ENCODE peak calls at places on chromosomes 6 and 20, in six cellular contexts. J is HFFc6, H is fibroblast of lung, L is stomach, R is A549, W is GM20000. F is an unnamed sample.

GRCh38 chr6:170128811-170129681 is 161.8 kb downstream of the DLL1 start:
- DNase-seq in J (no peak), H (no peak), L (peak), R (no peak), W (no peak), F (peak)

GRCh38 chr20:57629976-57630525 is 9.8 kb upstream of the ZBP1 start:
- DNase-seq in J (no peak), H (no peak), L (no peak), R (no peak), W (no peak), F (no peak)

GRCh38 chr20:4813076-4813838 is 91.5 kb downstream of the PRND start:
- DNase-seq in J (no peak), H (no peak), L (no peak), R (no peak), W (peak), F (no peak)

GRCh38 chr6:160069050-160069454 is 52.6 kb upstream of the SLC22A1 start:
- DNase-seq in J (no peak), H (no peak), L (no peak), R (no peak), W (peak), F (no peak)

GRCh38 chr6:25769983-25770382 is 15.4 kb downstream of the SLC17A4 start:
- DNase-seq in J (peak), H (no peak), L (no peak), R (peak), W (no peak), F (no peak)

GRCh38 chr6:44699851-44700250 is 312.3 kb downstream of the CDC5L start:
- DNase-seq in J (no peak), H (no peak), L (no peak), R (no peak), W (no peak), F (no peak)

GRCh38 chr6:17705778-17706579 is 746 bp downstream of the NUP153 start:
- DNase-seq in J (peak), H (peak), L (peak), R (peak), W (peak), F (peak)

GRCh38 chr6:79134699-79135474 is 56.8 kb upstream of the PHIP start:
- DNase-seq in J (no peak), H (no peak), L (no peak), R (no peak), W (no peak), F (no peak)

GRCh38 chr6:88843040-88843439 is 120.4 kb downstream of the RNGTT start:
- DNase-seq in J (peak), H (peak), L (no peak), R (no peak), W (no peak), F (no peak)

GRCh38 chr20:10659651-10660601 is 13.9 kb downstream of the JAG1 start:
- DNase-seq in J (no peak), H (no peak), L (no peak), R (no peak), W (no peak), F (peak)

GRCh38 chr6:12403201-12403826 is 113.2 kb downstream of the EDN1 start:
- DNase-seq in J (peak), H (peak), L (no peak), R (peak), W (no peak), F (no peak)

GRCh38 chr6:159062564-159062945 is 17.8 kb upstream of the TAGAP start:
- DNase-seq in J (no peak), H (no peak), L (no peak), R (no peak), W (peak), F (no peak)

GRCh38 chr6:77030929-77031674 is 432.2 kb downstream of the HTR1B start:
- DNase-seq in J (no peak), H (no peak), L (no peak), R (no peak), W (no peak), F (no peak)

GRCh38 chr6:125858427-125859320 is 67.9 kb downstream of the NCOA7 start:
- DNase-seq in J (peak), H (peak), L (peak), R (peak), W (peak), F (peak)

GRCh38 chr6:148169701-148170100 is 172.9 kb upstream of the SASH1 start:
- DNase-seq in J (no peak), H (no peak), L (no peak), R (no peak), W (no peak), F (no peak)

GRCh38 chr20:58716476-58717277 is 24.1 kb downstream of the NPEPL1 start:
- DNase-seq in J (no peak), H (no peak), L (peak), R (no peak), W (no peak), F (peak)

GRCh38 chr6:56690519-56691200 is 48.0 kb upstream of the DST start:
- DNase-seq in J (peak), H (peak), L (no peak), R (no peak), W (no peak), F (no peak)

GRCh38 chr6:100549406-100550167 is 84.9 kb upstream of the SIM1 start:
- DNase-seq in J (peak), H (peak), L (no peak), R (no peak), W (no peak), F (no peak)

GRCh38 chr6:45710304-45710821 is 305.3 kb downstream of the CLIC5 start:
- DNase-seq in J (peak), H (peak), L (peak), R (peak), W (peak), F (no peak)

GRCh38 chr20:41497186-41497895 is 120.8 kb downstream of the CHD6 start:
- DNase-seq in J (peak), H (peak), L (no peak), R (no peak), W (no peak), F (no peak)

GRCh38 chr6:1715336-1715735 is 105.6 kb downstream of the FOXC1 start:
- DNase-seq in J (no peak), H (no peak), L (no peak), R (no peak), W (no peak), F (no peak)

GRCh38 chr6:53178837-53179432 is 30.3 kb upstream of the GCM1 start:
- DNase-seq in J (peak), H (no peak), L (no peak), R (no peak), W (no peak), F (no peak)

GRCh38 chr6:35489995-35490791 is 6.7 kb downstream of the TEAD3 start:
- DNase-seq in J (peak), H (peak), L (no peak), R (no peak), W (no peak), F (peak)

GRCh38 chr6:109340811-109341210 is 41.5 kb downstream of the CD164 start:
- DNase-seq in J (no peak), H (no peak), L (no peak), R (no peak), W (no peak), F (no peak)
- TF ChIP-seq CTCF in J (no peak), H (no peak), L (no peak), R (no peak), W (no peak), F (no peak)

GRCh38 chr20:8803065-8803464 is 265.8 kb upstream of the PLCB4 start:
- DNase-seq in J (no peak), H (no peak), L (no peak), R (no peak), W (no peak), F (no peak)

GRCh38 chr20:8798505-8798904 is 270.4 kb upstream of the PLCB4 start:
- DNase-seq in J (peak), H (peak), L (no peak), R (no peak), W (no peak), F (no peak)

GRCh38 chr20:8801686-8802085 is 267.2 kb upstream of the PLCB4 start:
- DNase-seq in J (no peak), H (no peak), L (no peak), R (no peak), W (no peak), F (no peak)

GRCh38 chr20:8796088-8796665 is 272.7 kb upstream of the PLCB4 start:
- DNase-seq in J (no peak), H (peak), L (no peak), R (no peak), W (no peak), F (no peak)

GRCh38 chr20:8800089-8800488 is 268.8 kb upstream of the PLCB4 start:
- DNase-seq in J (no peak), H (no peak), L (no peak), R (peak), W (no peak), F (no peak)
- TF ChIP-seq CTCF in J (peak), H (no peak), L (no peak), R (peak), W (no peak), F (no peak)

DNA sequence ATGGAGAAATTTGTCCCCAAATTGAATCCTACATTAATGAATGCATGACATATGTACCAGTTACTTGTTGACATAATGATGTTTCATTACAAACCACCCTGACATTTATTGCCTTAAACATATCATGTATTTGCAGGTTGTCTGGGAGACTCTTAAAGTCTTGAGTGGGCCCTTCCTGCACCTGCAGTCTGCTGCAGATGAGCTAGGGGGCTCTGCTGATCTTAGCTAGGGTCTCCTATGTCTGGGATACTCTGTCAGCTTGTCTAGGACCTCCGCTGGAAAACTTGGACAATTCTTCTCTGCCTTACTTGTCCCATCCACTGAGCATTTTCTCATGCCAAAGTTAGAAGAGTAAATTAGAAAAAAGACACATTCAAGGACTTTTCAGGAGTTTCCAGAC is 581.6 kb downstream of the HAO1 start:
- DNase-seq in J (no peak), H (no peak), L (no peak), R (no peak), W (no peak), F (no peak)
- TF ChIP-seq CTCF in J (no peak), H (no peak), L (no peak), R (no peak), W (no peak), F (no peak)

DNA sequence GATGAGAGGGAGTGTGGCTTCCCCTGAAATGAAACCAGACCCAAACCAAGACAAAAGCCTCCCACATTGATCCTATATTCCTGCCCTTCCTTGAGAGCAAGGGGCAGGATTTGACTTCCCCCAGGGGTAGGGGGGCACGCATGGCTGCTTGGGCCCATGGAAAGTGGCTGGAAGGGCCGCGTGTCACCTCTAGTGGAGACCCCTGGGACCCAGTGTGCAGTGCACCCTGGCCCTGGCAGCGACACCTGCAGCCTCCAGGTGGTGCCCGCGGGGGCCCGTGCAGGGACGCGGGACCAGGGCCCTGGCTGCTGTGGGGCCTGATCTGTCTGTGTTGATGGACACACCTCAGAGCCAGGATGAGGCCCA is 18.0 kb upstream of the SLCO4A1 start:
- DNase-seq in J (no peak), H (no peak), L (peak), R (no peak), W (peak), F (no peak)
- TF ChIP-seq CTCF in J (no peak), H (no peak), L (no peak), R (no peak), W (peak), F (no peak)

GRCh38 chr20:63307538-63308217 is 14.7 kb downstream of the COL20A1 start:
- DNase-seq in J (no peak), H (no peak), L (no peak), R (no peak), W (no peak), F (no peak)

GRCh38 chr20:63311186-63311832 is 18.3 kb downstream of the COL20A1 start:
- DNase-seq in J (no peak), H (no peak), L (no peak), R (no peak), W (no peak), F (no peak)

GRCh38 chr20:63310265-63310971 is 17.4 kb downstream of the COL20A1 start:
- DNase-seq in J (no peak), H (peak), L (no peak), R (no peak), W (no peak), F (no peak)

GRCh38 chr20:63308218-63308911 is 15.4 kb downstream of the COL20A1 start:
- DNase-seq in J (no peak), H (no peak), L (no peak), R (no peak), W (no peak), F (no peak)

DNA sequence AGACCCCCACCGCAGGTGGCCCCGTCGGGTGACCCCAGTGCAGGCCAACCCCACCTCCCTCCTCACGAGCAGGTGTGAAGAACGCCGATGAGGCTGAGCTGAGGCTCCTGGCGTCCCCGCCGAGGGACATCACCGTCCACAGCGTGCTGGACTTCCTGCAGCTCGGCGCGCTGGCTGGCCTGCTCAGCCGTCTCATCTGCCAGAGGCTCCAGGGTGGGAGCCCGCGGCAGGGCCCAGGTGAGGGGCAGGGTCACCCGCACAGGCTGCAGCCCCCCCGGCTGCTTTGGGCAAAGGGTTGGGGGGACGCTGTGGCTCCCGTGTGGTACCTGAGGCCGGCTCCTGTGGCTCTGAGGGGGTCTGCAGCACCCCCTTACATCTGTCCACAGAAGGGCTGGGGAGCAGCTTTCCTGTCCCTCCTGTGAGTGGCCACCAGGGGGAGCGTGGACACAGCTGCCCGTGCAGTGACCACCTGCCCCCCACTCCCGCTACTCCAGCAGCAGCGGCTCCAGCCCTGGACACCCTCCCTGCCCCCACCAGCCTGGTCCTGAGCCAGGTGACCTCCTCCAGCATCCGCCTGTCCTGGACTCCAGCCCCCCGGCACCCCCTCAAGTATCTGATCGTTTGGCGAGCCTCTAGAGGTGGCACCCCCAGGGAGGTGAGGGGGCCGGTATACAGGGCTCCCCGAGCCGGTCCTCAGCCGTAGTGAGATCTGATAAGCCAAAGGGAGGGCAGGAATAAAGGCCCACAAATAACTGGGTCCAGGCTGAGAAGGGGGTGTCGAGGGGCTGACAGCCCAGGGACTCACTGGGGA is 16.5 kb downstream of the COL20A1 start:
- DNase-seq in J (no peak), H (peak), L (peak), R (peak), W (peak), F (peak)
- TF ChIP-seq CTCF in J (peak), H (peak), L (peak), R (peak), W (peak), F (peak)

GRCh38 chr6:55511124-55511820 is 67.7 kb downstream of the HMGCLL1 start:
- DNase-seq in J (no peak), H (no peak), L (no peak), R (no peak), W (no peak), F (no peak)

GRCh38 chr6:55512904-55513303 is 66.1 kb downstream of the HMGCLL1 start:
- DNase-seq in J (no peak), H (no peak), L (no peak), R (no peak), W (no peak), F (no peak)
- TF ChIP-seq CTCF in J (peak), H (no peak), L (no peak), R (no peak), W (no peak), F (no peak)

GRCh38 chr6:83804886-83805285 is 48.3 kb upstream of the RIPPLY2 start:
- DNase-seq in J (no peak), H (no peak), L (no peak), R (no peak), W (no peak), F (no peak)
- TF ChIP-seq CTCF in J (no peak), H (no peak), L (no peak), R (no peak), W (no peak), F (no peak)

F was measured in mesothelial cell of epicardium.